ENCODE peak calls at places on chromosomes 5 and 9, in eight cellular contexts. One of them, this sample, is unnamed.

GRCh38 chr5:109191153-109191558 is 218.6 kb downstream of the PJA2 start:
- DNase-seq in activated T-cell treated with anti-CD3 and anti-CD28 coated beads, Interleukin-2, amount 50 U/mL, for 1 hour: no peak
- DNase-seq in T-helper 1 cell: peak
- DNase-seq in NCI-H2081: no peak
- DNase-seq in aorta: no peak
- DNase-seq in pulmonary artery endothelial cell: peak
- DNase-seq in HFF-Myc: peak
- DNase-seq in hepatic stellate cell: peak
- DNase-seq in this sample: no peak

GRCh38 chr9:106921341-106921899 is 58.5 kb downstream of the ZNF462 start:
- DNase-seq in activated T-cell treated with anti-CD3 and anti-CD28 coated beads, Interleukin-2, amount 50 U/mL, for 1 hour: no peak
- DNase-seq in T-helper 1 cell: peak
- DNase-seq in pulmonary artery endothelial cell: no peak
- DNase-seq in HFF-Myc: peak
- DNase-seq in NCI-H2081: peak
- DNase-seq in aorta: no peak
- DNase-seq in hepatic stellate cell: peak
- DNase-seq in this sample: peak

GRCh38 chr9:357560-357959 is 142.9 kb downstream of the DOCK8 start:
- DNase-seq in activated T-cell treated with anti-CD3 and anti-CD28 coated beads, Interleukin-2, amount 50 U/mL, for 1 hour: no peak
- DNase-seq in hepatic stellate cell: no peak
- DNase-seq in aorta: no peak
- DNase-seq in NCI-H2081: no peak
- DNase-seq in T-helper 1 cell: no peak
- DNase-seq in HFF-Myc: no peak
- DNase-seq in pulmonary artery endothelial cell: no peak
- DNase-seq in this sample: no peak

GRCh38 chr5:92909545-92909962 is 671.5 kb downstream of the NR2F1-AS1 start:
- DNase-seq in NCI-H2081: no peak
- DNase-seq in aorta: no peak
- DNase-seq in HFF-Myc: no peak
- DNase-seq in T-helper 1 cell: no peak
- DNase-seq in hepatic stellate cell: no peak
- DNase-seq in activated T-cell treated with anti-CD3 and anti-CD28 coated beads, Interleukin-2, amount 50 U/mL, for 1 hour: no peak
- DNase-seq in pulmonary artery endothelial cell: no peak
- DNase-seq in this sample: no peak

GRCh38 chr5:157612071-157612476 is 36.5 kb upstream of the ADAM19 start:
- DNase-seq in aorta: no peak
- DNase-seq in hepatic stellate cell: no peak
- DNase-seq in T-helper 1 cell: no peak
- DNase-seq in NCI-H2081: no peak
- DNase-seq in pulmonary artery endothelial cell: no peak
- DNase-seq in activated T-cell treated with anti-CD3 and anti-CD28 coated beads, Interleukin-2, amount 50 U/mL, for 1 hour: no peak
- DNase-seq in HFF-Myc: no peak
- DNase-seq in this sample: peak

GRCh38 chr9:104091708-104092107 is 2.4 kb upstream of the SMC2 start:
- DNase-seq in HFF-Myc: no peak
- DNase-seq in T-helper 1 cell: peak
- DNase-seq in activated T-cell treated with anti-CD3 and anti-CD28 coated beads, Interleukin-2, amount 50 U/mL, for 1 hour: no peak
- DNase-seq in hepatic stellate cell: peak
- DNase-seq in pulmonary artery endothelial cell: peak
- DNase-seq in NCI-H2081: peak
- DNase-seq in aorta: no peak
- DNase-seq in this sample: no peak

GRCh38 chr9:115015018-115015635 is 84.7 kb upstream of the TNFSF8 start:
- DNase-seq in HFF-Myc: no peak
- DNase-seq in aorta: no peak
- DNase-seq in activated T-cell treated with anti-CD3 and anti-CD28 coated beads, Interleukin-2, amount 50 U/mL, for 1 hour: no peak
- DNase-seq in hepatic stellate cell: peak
- DNase-seq in pulmonary artery endothelial cell: no peak
- DNase-seq in T-helper 1 cell: no peak
- DNase-seq in NCI-H2081: peak
- DNase-seq in this sample: peak

GRCh38 chr5:136034976-136035375 is 6.2 kb downstream of the TGFBI start:
- DNase-seq in aorta: no peak
- DNase-seq in HFF-Myc: no peak
- DNase-seq in hepatic stellate cell: no peak
- DNase-seq in pulmonary artery endothelial cell: no peak
- DNase-seq in activated T-cell treated with anti-CD3 and anti-CD28 coated beads, Interleukin-2, amount 50 U/mL, for 1 hour: no peak
- DNase-seq in T-helper 1 cell: no peak
- DNase-seq in NCI-H2081: no peak
- DNase-seq in this sample: no peak